ENCODE peak calls at places on chromosomes 5 and 9, in four cellular contexts. One of them, this sample, is unnamed.

GRCh38 chr9:83327750-83328622 is 210.2 kb downstream of the FRMD3 start:
- DNase-seq in transverse colon: no peak
- DNase-seq in stomach: no peak
- DNase-seq in GM12892: no peak
- DNase-seq in this sample: no peak

GRCh38 chr5:84487963-84488362 is 103.3 kb upstream of the EDIL3 start:
- DNase-seq in transverse colon: no peak
- DNase-seq in GM12892: no peak
- DNase-seq in stomach: no peak
- DNase-seq in this sample: no peak

GRCh38 chr9:33465596-33466564 is 7.8 kb downstream of the NOL6 start:
- DNase-seq in transverse colon: no peak
- DNase-seq in GM12892: peak; percentile 8
- DNase-seq in stomach: no peak
- DNase-seq in this sample: peak; percentile 12

GRCh38 chr9:119284118-119284517 is 85.1 kb downstream of the BRINP1 start:
- DNase-seq in transverse colon: no peak
- DNase-seq in GM12892: no peak
- DNase-seq in stomach: no peak
- DNase-seq in this sample: no peak

GRCh38 chr9:92771309-92771708 is 6.7 kb upstream of the BICD2 start:
- DNase-seq in transverse colon: no peak
- DNase-seq in GM12892: no peak
- DNase-seq in stomach: no peak
- DNase-seq in this sample: no peak

GRCh38 chr9:19184144-19184917 is 46.2 kb upstream of the DENND4C start:
- DNase-seq in GM12892: peak; percentile 38
- DNase-seq in transverse colon: peak; percentile 80
- DNase-seq in stomach: peak; percentile 72
- DNase-seq in this sample: peak; percentile 40

GRCh38 chr5:107713228-107713627 is 42.5 kb upstream of the EFNA5 start:
- DNase-seq in GM12892: no peak
- DNase-seq in transverse colon: no peak
- DNase-seq in stomach: no peak
- DNase-seq in this sample: no peak

GRCh38 chr9:113892861-113893491 is 16.9 kb downstream of the ZNF618 start:
- DNase-seq in transverse colon: no peak
- DNase-seq in GM12892: no peak
- DNase-seq in stomach: no peak
- DNase-seq in this sample: no peak

GRCh38 chr9:136668983-136669790 is 6.5 kb downstream of the EGFL7 start:
- DNase-seq in transverse colon: no peak
- DNase-seq in stomach: no peak
- DNase-seq in GM12892: no peak
- DNase-seq in this sample: no peak

GRCh38 chr5:93581738-93582414 is 857 bp upstream of the NR2F1-AS1 start:
- DNase-seq in stomach: no peak
- DNase-seq in GM12892: no peak
- DNase-seq in transverse colon: no peak
- DNase-seq in this sample: no peak

GRCh38 chr5:112234000-112234399 is 185.1 kb downstream of the EPB41L4A start:
- DNase-seq in stomach: no peak
- DNase-seq in GM12892: no peak
- DNase-seq in transverse colon: no peak
- DNase-seq in this sample: no peak

GRCh38 chr5:100902406-100903035 is 561 bp downstream of the ST8SIA4 start:
- DNase-seq in GM12892: no peak
- DNase-seq in stomach: no peak
- DNase-seq in transverse colon: no peak
- DNase-seq in this sample: no peak

GRCh38 chr9:95206143-95206542 is 111.4 kb downstream of the FANCC start:
- DNase-seq in stomach: no peak
- DNase-seq in transverse colon: no peak
- DNase-seq in GM12892: no peak
- DNase-seq in this sample: no peak

GRCh38 chr9:130433168-130433946 is 11.4 kb upstream of the ASS1 start:
- DNase-seq in stomach: no peak
- DNase-seq in GM12892: no peak
- DNase-seq in transverse colon: no peak
- DNase-seq in this sample: peak; percentile 71

GRCh38 chr9:80952523-80952922 is 736.8 kb downstream of the TLE1 start:
- DNase-seq in stomach: no peak
- DNase-seq in transverse colon: no peak
- DNase-seq in GM12892: no peak
- DNase-seq in this sample: no peak

GRCh38 chr9:35518212-35518917 is 28.5 kb downstream of the RUSC2 start:
- DNase-seq in stomach: peak; percentile 42
- DNase-seq in GM12892: no peak
- DNase-seq in transverse colon: no peak
- DNase-seq in this sample: no peak

GRCh38 chr9:130629443-130630090 is 34.8 kb upstream of the PRDM12 start:
- DNase-seq in transverse colon: no peak
- DNase-seq in GM12892: no peak
- DNase-seq in stomach: no peak
- DNase-seq in this sample: no peak

GRCh38 chr9:113519401-113520108 is 56.0 kb downstream of the RGS3 start:
- DNase-seq in GM12892: no peak
- DNase-seq in transverse colon: peak; percentile 54
- DNase-seq in stomach: no peak
- DNase-seq in this sample: no peak

GRCh38 chr5:33240552-33240951 is 200.2 kb upstream of the TARS1 start:
- DNase-seq in GM12892: no peak
- DNase-seq in transverse colon: no peak
- DNase-seq in stomach: no peak
- DNase-seq in this sample: no peak

GRCh38 chr5:105413406-105413990 is 1850.9 kb upstream of the NUDT12 start:
- DNase-seq in transverse colon: no peak
- DNase-seq in stomach: no peak
- DNase-seq in GM12892: no peak
- DNase-seq in this sample: no peak

GRCh38 chr5:78497573-78498533 is 137.4 kb downstream of the SCAMP1 start:
- DNase-seq in transverse colon: no peak
- DNase-seq in GM12892: no peak
- DNase-seq in stomach: no peak
- DNase-seq in this sample: no peak

GRCh38 chr5:154444559-154445421 is 1.0 kb upstream of the SAP30L start:
- DNase-seq in GM12892: peak; percentile 21
- DNase-seq in stomach: no peak
- DNase-seq in transverse colon: peak; percentile 22
- DNase-seq in this sample: peak; percentile 15

GRCh38 chr5:95866431-95867063 is 44.0 kb upstream of the GLRX start:
- DNase-seq in transverse colon: no peak
- DNase-seq in stomach: no peak
- DNase-seq in GM12892: no peak
- DNase-seq in this sample: no peak

GRCh38 chr9:109141375-109141774 is 21.6 kb upstream of the TMEM245 start:
- DNase-seq in transverse colon: no peak
- DNase-seq in GM12892: no peak
- DNase-seq in stomach: no peak
- DNase-seq in this sample: no peak
- TF ChIP-seq POLR2AphosphoS5 in transverse colon: no peak
- TF ChIP-seq POLR2AphosphoS5 in GM12892: no peak
- TF ChIP-seq POLR2AphosphoS5 in stomach: no peak
- TF ChIP-seq POLR2AphosphoS5 in this sample: no peak

GRCh38 chr5:1216918-1217295 is 8.3 kb upstream of the SLC6A18 start:
- DNase-seq in transverse colon: no peak
- DNase-seq in stomach: no peak
- DNase-seq in GM12892: no peak
- DNase-seq in this sample: no peak
- TF ChIP-seq POLR2AphosphoS5 in transverse colon: no peak
- TF ChIP-seq POLR2AphosphoS5 in stomach: no peak
- TF ChIP-seq POLR2AphosphoS5 in GM12892: no peak
- TF ChIP-seq POLR2AphosphoS5 in this sample: no peak

GRCh38 chr5:6398570-6399230 is 20.4 kb upstream of the MED10 start:
- DNase-seq in stomach: no peak
- DNase-seq in transverse colon: no peak
- DNase-seq in GM12892: no peak
- DNase-seq in this sample: no peak
- TF ChIP-seq POLR2AphosphoS5 in stomach: no peak
- TF ChIP-seq POLR2AphosphoS5 in transverse colon: no peak
- TF ChIP-seq POLR2AphosphoS5 in GM12892: no peak
- TF ChIP-seq POLR2AphosphoS5 in this sample: no peak

DNA sequence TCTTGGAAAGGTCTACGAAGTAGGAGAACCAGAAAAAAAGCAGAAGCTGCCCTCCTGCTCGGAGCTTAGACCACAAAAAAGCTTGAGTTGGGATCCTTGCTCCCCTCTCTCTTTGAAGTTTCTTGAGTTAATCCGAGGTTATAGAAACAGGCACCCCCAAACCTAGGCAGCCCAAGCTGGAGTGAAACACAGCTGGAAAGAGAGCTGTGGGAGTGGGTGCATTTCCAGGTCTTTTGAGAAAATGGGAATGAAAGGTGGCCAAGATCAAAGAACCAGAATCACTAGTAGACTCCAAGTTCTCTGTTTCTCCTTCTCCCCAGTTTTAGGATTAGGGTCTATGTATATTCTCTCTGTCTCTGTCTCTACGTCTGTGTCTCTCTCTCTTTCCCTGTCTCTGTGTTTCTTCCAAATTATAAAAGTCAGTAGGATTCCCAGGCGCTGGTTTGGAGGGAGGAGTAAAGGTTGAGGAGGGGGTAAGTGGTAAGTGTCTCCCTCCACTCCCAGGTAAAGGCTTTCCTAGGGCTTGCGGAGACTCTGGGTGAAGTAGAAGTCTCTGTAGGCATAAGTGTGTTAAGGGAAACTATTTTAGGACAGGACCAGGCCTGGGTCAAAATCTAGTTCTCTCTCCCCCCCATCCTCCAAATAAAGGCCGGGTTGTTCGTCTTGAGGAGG is 2.9 kb downstream of the LHX2 start:
- DNase-seq in stomach: no peak
- DNase-seq in transverse colon: no peak
- DNase-seq in GM12892: no peak
- DNase-seq in this sample: no peak
- TF ChIP-seq POLR2AphosphoS5 in stomach: no peak
- TF ChIP-seq POLR2AphosphoS5 in transverse colon: no peak
- TF ChIP-seq POLR2AphosphoS5 in GM12892: no peak
- TF ChIP-seq POLR2AphosphoS5 in this sample: no peak

This sample was measured in GM12891.